ENCODE peak calls at places on chromosomes 6 and 20, in six cellular contexts. C, P, M, J, V and W are unnamed samples. For H3K9me3, the result is how much of the 10 kb centered on the place peaks cover.

GRCh38 chr6:42211726-42212125 is 5.9 kb downstream of the MRPS10 start:
- DNase-seq in C (no peak), P (no peak), M (no peak), J (no peak), V (no peak), W (no peak)

GRCh38 chr6:100595456-100595855 is 130.7 kb upstream of the SIM1 start:
- DNase-seq in C (no peak), P (no peak), M (no peak), J (no peak), V (no peak), W (no peak)

GRCh38 chr20:31860431-31861345 is 9.6 kb downstream of the DUSP15 start:
- DNase-seq in C (no peak), P (no peak), M (no peak), J (no peak), V (peak), W (no peak)

GRCh38 chr6:163748036-163748435 is 333.5 kb downstream of the QKI start:
- DNase-seq in C (no peak), P (no peak), M (no peak), J (no peak), V (no peak), W (no peak)

GRCh38 chr6:28218312-28219248 is 6.5 kb upstream of the ZSCAN9 start:
- DNase-seq in C (peak), P (no peak), M (peak), J (peak), V (peak), W (peak)

GRCh38 chr6:72418495-72418894 is 203.4 kb upstream of the KCNQ5 start:
- DNase-seq in C (peak), P (no peak), M (no peak), J (no peak), V (no peak), W (no peak)

GRCh38 chr6:54262499-54262898 is 45.7 kb upstream of the TINAG start:
- DNase-seq in C (no peak), P (no peak), M (no peak), J (no peak), V (no peak), W (no peak)

GRCh38 chr20:59993736-59994484 is 35.7 kb downstream of the CDH26 start:
- DNase-seq in C (no peak), P (no peak), M (no peak), J (no peak), V (no peak), W (no peak)

GRCh38 chr6:72182337-72183246 is 296.2 kb downstream of the RIMS1 start:
- DNase-seq in C (peak), P (no peak), M (no peak), J (peak), V (peak), W (peak)

GRCh38 chr6:32840604-32841246 is 2.2 kb upstream of the TAP2 start:
- DNase-seq in C (no peak), P (peak), M (no peak), J (no peak), V (no peak), W (no peak)

GRCh38 chr20:61251529-61252393 is at the start of gene CDH4:
- DNase-seq in C (no peak), P (no peak), M (no peak), J (no peak), V (no peak), W (no peak)

GRCh38 chr20:24746351-24746685 is 202.8 kb upstream of the CST7 start:
- DNase-seq in C (peak), P (no peak), M (no peak), J (no peak), V (peak), W (no peak)

GRCh38 chr6:54366647-54367327 is 58.5 kb downstream of the TINAG start:
- DNase-seq in C (no peak), P (no peak), M (no peak), J (no peak), V (peak), W (no peak)

GRCh38 chr6:78615430-78615904 is 251.9 kb upstream of the IRAK1BP1 start:
- DNase-seq in C (no peak), P (no peak), M (no peak), J (peak), V (peak), W (no peak)

GRCh38 chr20:49323622-49324238 is 45.9 kb upstream of the ZNFX1 start:
- DNase-seq in C (no peak), P (peak), M (no peak), J (peak), V (peak), W (no peak)

GRCh38 chr6:138013949-138014348 is 93.3 kb downstream of the PERP start:
- DNase-seq in C (no peak), P (no peak), M (no peak), J (no peak), V (no peak), W (no peak)

GRCh38 chr20:14477125-14477524 is 139.7 kb upstream of the FLRT3 start:
- DNase-seq in C (no peak), P (no peak), M (no peak), J (no peak), V (no peak), W (no peak)

GRCh38 chr6:151679081-151679480 is 128.4 kb upstream of the ESR1 start:
- DNase-seq in C (no peak), P (no peak), M (no peak), J (no peak), V (peak), W (no peak)

GRCh38 chr6:88380618-88381288 is 214.6 kb upstream of the CNR1 start:
- DNase-seq in C (no peak), P (no peak), M (no peak), J (no peak), V (no peak), W (no peak)

GRCh38 chr6:148648754-148649453 is 97.9 kb upstream of the UST start:
- DNase-seq in C (no peak), P (no peak), M (no peak), J (no peak), V (no peak), W (no peak)

DNA sequence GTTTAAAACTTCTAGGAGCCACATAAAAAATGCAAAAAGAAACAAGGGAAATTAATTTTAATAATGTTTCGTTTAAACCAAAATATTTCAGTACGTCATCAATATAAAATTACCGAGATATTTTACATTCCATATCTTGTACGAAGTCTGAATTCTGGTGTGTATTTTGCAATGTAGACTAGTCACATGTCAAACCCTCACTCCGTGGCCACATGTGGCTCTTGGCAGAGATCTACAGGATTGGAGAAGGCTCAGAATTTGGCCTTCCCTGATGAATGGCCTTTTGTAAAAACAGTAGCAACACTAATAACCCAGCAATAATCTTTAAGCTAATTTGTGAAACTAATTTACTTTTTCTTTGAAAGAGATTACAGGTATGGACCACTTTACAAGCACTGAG is 217.0 kb downstream of the PRL start:
- DNase-seq in C (no peak), P (no peak), M (no peak), J (no peak), V (no peak), W (no peak)
- H3K9me3 ChIP-seq in C (under half), P (under half), M (under half), J (under half), V (under half), W (under half)

GRCh38 chr6:162070639-162071038 is 656.9 kb downstream of the PRKN start:
- DNase-seq in C (peak), P (no peak), M (no peak), J (no peak), V (no peak), W (no peak)
- H3K9me3 ChIP-seq in C (under half), P (under half), M (under half), J (under half), V (under half), W (under half)

DNA sequence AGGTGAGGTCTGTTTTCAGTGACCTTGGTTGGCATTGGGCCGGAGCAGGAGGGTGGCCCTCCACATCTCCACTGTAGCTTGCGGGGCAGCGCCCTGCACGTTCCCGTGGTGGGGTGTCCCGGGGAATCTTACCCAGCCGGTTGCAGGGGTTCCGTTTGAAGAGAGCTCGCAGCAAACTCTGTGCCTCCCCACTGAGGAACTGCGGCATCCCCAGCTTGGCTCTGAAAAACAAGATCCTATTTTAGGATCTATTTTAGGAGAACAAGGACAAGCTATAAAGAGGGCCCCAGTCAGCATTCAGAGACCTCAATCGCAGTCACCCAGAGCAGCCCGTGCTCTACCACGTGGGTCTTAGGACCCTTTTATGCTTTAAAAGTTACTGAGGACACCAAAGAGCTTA is 97.8 kb downstream of the RAMACL start:
- DNase-seq in C (peak), P (no peak), M (no peak), J (no peak), V (no peak), W (no peak)
- H3K9me3 ChIP-seq in C (under half), P (under half), M (under half), J (under half), V (under half), W (under half)

DNA sequence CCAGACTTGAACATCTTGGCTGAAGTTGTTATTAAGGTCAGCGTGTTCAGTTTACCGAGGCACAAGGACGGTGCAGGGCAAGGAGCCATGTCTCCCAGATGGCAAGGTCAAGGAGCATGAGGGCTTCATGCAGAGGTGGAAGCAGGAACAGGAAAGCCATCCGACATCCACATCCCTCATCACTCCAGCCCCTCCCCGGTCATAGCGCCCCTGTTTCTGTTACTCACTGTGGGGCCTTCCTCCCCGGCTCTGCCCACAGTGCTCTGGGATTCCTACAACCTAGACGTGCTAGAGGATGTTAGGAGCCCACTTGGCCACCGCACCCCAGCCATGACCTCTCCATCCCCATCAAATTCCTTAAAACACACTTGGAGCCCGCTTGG is 146.7 kb downstream of the TTLL2 start:
- DNase-seq in C (no peak), P (no peak), M (no peak), J (no peak), V (no peak), W (no peak)
- H3K9me3 ChIP-seq in C (under half), P (under half), M (under half), J (under half), V (under half), W (under half)

DNA sequence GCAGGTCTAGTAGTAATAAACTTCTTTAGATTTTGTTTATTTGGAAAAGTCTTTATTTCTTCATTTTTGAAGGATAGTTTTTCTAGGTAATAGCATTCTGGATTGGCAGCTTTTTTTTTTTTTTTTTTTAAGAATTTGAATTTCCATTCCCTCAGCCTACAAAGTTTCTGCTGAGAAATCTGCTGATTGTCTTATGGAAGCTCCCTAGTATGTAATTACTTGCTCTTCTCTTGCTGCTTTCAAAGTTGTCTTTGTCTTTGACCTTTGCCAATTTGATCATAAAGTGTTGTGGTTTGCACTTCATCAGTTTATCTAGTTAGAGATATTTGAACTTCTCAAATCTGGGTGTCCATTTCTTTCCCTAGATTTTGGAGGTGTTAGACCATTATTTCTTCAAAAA is 82.2 kb upstream of the GMDS start:
- DNase-seq in C (no peak), P (no peak), M (no peak), J (no peak), V (no peak), W (no peak)
- H3K9me3 ChIP-seq in C (half or more), P (under half), M (under half), J (under half), V (under half), W (under half)

DNA sequence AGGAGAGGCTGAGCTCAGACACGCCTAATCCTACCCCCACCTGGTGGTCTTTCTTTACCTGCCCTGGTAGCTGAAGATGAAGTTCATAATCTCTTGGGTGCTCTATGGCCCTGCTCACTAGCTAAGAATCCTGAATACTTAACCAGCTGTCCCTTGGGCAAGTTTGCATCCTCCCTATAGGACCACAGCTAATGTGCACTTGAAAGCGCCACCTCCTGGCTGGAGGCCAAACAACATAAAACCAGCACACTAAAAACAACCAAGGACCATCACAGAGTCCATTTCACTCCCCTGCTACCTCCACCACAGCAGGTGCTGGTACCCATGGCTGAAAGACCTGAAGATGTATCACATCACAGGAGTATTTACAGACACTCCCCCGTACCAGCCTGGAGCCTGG is 155.5 kb upstream of the SLC24A3 start:
- DNase-seq in C (no peak), P (no peak), M (no peak), J (no peak), V (no peak), W (peak)
- H3K9me3 ChIP-seq in C (under half), P (under half), M (under half), J (under half), V (under half), W (under half)

DNA sequence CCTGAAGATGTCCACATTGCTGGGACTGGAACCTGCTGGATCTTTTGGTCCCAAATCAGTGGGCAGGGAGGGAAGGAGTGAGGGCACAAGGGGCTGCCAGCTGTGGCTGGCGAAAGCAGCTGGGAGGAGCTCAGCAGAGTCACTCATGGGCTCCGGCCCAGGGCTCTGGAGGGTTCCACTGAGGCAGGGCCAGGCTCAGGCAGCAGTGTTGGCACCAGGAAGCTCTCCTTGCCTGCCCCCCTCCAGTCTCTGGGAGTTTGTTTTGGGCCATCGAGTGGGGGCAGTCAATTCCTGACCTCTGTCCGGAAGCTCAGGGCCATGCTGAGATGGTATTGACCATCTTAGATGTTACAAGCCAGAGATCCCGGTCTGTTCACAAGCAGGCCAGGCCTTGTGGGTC is 39.1 kb upstream of the IRF4 start:
- DNase-seq in C (no peak), P (no peak), M (no peak), J (no peak), V (no peak), W (no peak)
- H3K9me3 ChIP-seq in C (under half), P (under half), M (under half), J (under half), V (under half), W (under half)